ENCODE peak calls at places on chromosome 12, in ten cellular contexts. D is AG10803, E is astrocyte of the cerebellum, X is GM13977, F is transverse colon, B is choroid plexus epithelial cell, V is mucosa of descending colon, T is cardiac fibroblast, G is H9, H is lower leg skin. Z is an unnamed sample.
A peak's percentile ranks its signal among the peaks of the same experiment; 100 is the strongest.

GRCh38 chr12:86349196-86349595 is 93.0 kb upstream of the MGAT4C start:
- DNase-seq in D (no peak), E (no peak), X (no peak), F (no peak), B (no peak), V (no peak), T (no peak), G (no peak), H (no peak), Z (no peak)

GRCh38 chr12:62789856-62790255 is 145.1 kb downstream of the PPM1H start:
- DNase-seq in D (no peak), E (no peak), X (no peak), F (no peak), B (no peak), V (no peak), T (no peak), G (no peak), H (no peak), Z (no peak)

GRCh38 chr12:132176358-132176919 is 32.2 kb downstream of the NOC4L start:
- DNase-seq in D (no peak), E (no peak), X (no peak), F (no peak), B (no peak), V (no peak), T (no peak), G (no peak), H (no peak), Z (no peak)

GRCh38 chr12:12156835-12157234 is 86.1 kb downstream of the BCL2L14 start:
- DNase-seq in D (no peak), E (no peak), X (no peak), F (no peak), B (no peak), V (no peak), T (no peak), G (no peak), H (no peak), Z (no peak)

GRCh38 chr12:82740129-82741000 is 53.7 kb downstream of the TMTC2 start:
- DNase-seq in D (peak; percentile 55), E (peak; percentile 88), X (no peak), F (no peak), B (peak; percentile 91), V (no peak), T (peak; percentile 76), G (peak; percentile 33), H (no peak), Z (no peak)

GRCh38 chr12:131390408-131391100 is 320.3 kb upstream of the SFSWAP start:
- DNase-seq in D (no peak), E (no peak), X (peak; percentile 57), F (no peak), B (no peak), V (no peak), T (no peak), G (peak; percentile 70), H (no peak), Z (no peak)

GRCh38 chr12:14473707-14474287 is 93.9 kb downstream of the PLBD1 start:
- DNase-seq in D (peak; percentile 20), E (no peak), X (no peak), F (no peak), B (peak; percentile 30), V (no peak), T (peak; percentile 34), G (no peak), H (no peak), Z (no peak)

GRCh38 chr12:79766705-79767464 is 76.1 kb upstream of the PAWR start:
- DNase-seq in D (peak; percentile 49), E (no peak), X (no peak), F (no peak), B (peak; percentile 53), V (no peak), T (no peak), G (no peak), H (no peak), Z (no peak)

GRCh38 chr12:94717656-94718055 is 67.3 kb upstream of the TMCC3 start:
- DNase-seq in D (no peak), E (no peak), X (no peak), F (no peak), B (no peak), V (no peak), T (no peak), G (no peak), H (no peak), Z (no peak)

GRCh38 chr12:54526800-54527630 is 22.4 kb upstream of the PDE1B start:
- DNase-seq in D (peak; percentile 14), E (no peak), X (no peak), F (peak; percentile 25), B (peak; percentile 56), V (no peak), T (peak; percentile 41), G (peak; percentile 92), H (no peak), Z (no peak)
- TF ChIP-seq CTCF in D (peak; percentile 54), E (peak; percentile 53), X (peak; percentile 69), F (peak; percentile 37), B (peak; percentile 79), V (no peak), T (peak; percentile 70), G (peak; percentile 97), H (no peak), Z (peak; percentile 75)

GRCh38 chr12:53740130-53740491 is 11.7 kb downstream of the CISTR start:
- DNase-seq in D (no peak), E (no peak), X (no peak), F (no peak), B (no peak), V (no peak), T (no peak), G (no peak), H (no peak), Z (no peak)
- TF ChIP-seq CTCF in D (no peak), E (no peak), X (no peak), F (no peak), B (no peak), V (no peak), T (no peak), G (no peak), H (no peak), Z (peak; percentile 4)

DNA sequence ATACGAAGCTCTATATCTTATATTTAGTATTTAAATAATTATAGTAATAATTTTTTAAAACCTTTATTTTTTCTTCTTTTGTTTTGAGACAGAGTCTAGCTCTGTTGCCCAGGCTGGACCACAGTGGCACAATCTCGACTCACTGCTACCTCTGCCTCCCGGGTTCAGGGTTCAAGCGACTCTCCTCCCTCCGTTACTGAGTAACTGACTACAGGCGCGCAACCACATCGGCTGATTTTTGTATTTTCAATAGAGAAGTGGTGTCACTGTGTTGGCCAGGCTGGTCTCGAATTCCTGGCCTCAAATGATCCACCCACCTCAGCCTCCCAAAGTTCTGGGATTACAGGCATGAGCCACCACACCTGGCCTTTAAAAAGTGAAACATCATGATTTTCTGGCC is 13.0 kb upstream of the WNK1 start:
- DNase-seq in D (no peak), E (no peak), X (no peak), F (no peak), B (no peak), V (no peak), T (no peak), G (no peak), H (no peak), Z (no peak)
- TF ChIP-seq CTCF in D (no peak), E (no peak), X (no peak), F (no peak), B (no peak), V (no peak), T (no peak), G (no peak), H (no peak), Z (no peak)

GRCh38 chr12:57693659-57694458 is at the start of gene OS9:
- DNase-seq in D (peak; percentile 100), E (peak; percentile 100), X (peak; percentile 93), F (peak; percentile 97), B (peak; percentile 100), V (peak; percentile 90), T (peak; percentile 100), G (peak; percentile 100), H (peak; percentile 99), Z (peak; percentile 100)
- TF ChIP-seq CTCF in D (peak; percentile 75), E (peak; percentile 79), X (peak; percentile 71), F (peak; percentile 79), B (peak; percentile 87), V (peak; percentile 86), T (peak; percentile 78), G (peak; percentile 77), H (no peak), Z (peak; percentile 71)

DNA sequence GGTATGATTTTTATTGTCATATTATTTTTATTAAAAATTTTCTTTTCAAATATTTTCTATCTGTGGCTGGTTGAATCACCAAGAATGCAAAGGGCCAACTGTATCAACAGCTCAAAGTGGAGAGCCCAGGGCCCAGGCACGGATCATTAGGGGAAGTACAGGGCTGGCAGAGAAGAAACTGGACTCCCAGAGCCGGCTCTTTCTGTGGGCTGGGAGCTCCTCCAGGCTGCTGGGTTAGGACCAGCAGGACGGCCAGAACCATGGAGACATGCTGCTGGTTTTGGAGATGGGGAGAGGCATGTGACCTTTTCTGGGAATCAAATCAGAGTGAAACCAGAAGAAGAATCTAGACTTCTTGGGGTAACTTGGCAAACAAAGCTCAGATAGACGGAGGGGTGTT is 220.5 kb downstream of the CACNA1C start:
- DNase-seq in D (peak; percentile 80), E (peak; percentile 68), X (no peak), F (no peak), B (peak; percentile 87), V (no peak), T (peak; percentile 58), G (no peak), H (no peak), Z (no peak)
- TF ChIP-seq CTCF in D (peak; percentile 59), E (peak; percentile 60), X (no peak), F (no peak), B (peak; percentile 78), V (no peak), T (peak; percentile 41), G (peak; percentile 34), H (no peak), Z (no peak)

GRCh38 chr12:41368006-41368405 is 179.9 kb downstream of the PDZRN4 start:
- DNase-seq in D (peak; percentile 0), E (no peak), X (no peak), F (no peak), B (peak; percentile 14), V (no peak), T (no peak), G (no peak), H (no peak), Z (no peak)
- TF ChIP-seq CTCF in D (peak; percentile 36), E (peak; percentile 14), X (peak; percentile 37), F (no peak), B (peak; percentile 46), V (no peak), T (peak; percentile 15), G (peak; percentile 66), H (no peak), Z (peak; percentile 40)

DNA sequence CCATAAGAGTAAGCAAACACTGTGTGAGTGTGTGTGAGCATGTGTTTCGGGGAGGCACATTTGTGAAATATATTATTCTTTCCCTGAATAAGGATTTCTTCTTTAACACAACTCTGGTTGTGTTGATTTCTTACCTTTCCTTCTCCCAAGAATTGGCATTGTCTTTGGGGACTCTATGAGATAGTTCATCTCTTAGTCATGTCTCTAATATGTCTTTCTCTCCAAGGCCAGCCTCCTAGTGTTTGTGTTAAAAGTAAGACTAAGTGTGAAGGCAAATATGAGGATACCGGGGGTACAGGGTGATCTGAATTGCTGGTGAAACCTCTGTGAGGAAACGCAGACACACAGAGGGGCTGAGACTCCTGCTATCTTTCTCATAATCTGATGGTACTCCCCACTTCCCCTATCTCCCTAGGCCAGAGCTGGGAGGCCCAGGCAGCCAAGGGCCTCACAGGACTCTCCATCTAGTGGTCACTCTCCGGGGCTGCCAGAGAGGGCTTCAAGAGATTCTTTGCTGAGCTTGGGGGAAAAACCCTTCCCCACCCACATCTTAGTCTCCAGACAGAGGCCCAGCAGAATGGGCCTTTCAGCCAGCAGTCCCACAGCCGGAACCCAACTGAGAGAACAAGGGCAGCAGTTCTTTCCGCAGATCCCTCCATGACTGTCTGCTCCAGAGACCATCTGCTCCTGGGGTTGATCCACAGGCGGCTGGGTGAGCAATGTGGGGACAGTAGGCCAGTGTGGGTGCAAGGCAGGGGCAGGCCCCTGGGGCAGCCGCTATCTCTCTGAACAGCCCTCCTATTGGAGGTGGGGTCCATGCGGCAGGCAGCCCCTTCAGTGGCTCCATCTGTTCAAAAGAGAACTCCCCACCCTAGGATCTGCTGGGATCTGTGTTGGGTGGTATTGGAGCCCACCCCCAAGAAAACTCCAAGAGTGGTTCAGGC is 5.8 kb upstream of the HOXC12 start:
- DNase-seq in D (no peak), E (no peak), X (no peak), F (no peak), B (no peak), V (no peak), T (no peak), G (no peak), H (peak; percentile 73), Z (no peak)
- TF ChIP-seq CTCF in D (no peak), E (no peak), X (no peak), F (no peak), B (no peak), V (no peak), T (no peak), G (peak; percentile 16), H (no peak), Z (no peak)

Z was measured in GM12864.